ENCODE peak calls at places on chromosomes 7 and 10, in four cellular contexts. O is body of pancreas, D is HCT116, E is adrenal gland. V is an unnamed sample. For H3K4me1, the result is how much of the 10 kb centered on the place peaks cover.

GRCh38 chr10:91312031-91312733 is 91.7 kb downstream of the PCGF5 start:
- DNase-seq in E (no peak), D (no peak), O (no peak), V (no peak)

GRCh38 chr7:116549370-116549769 is 24.5 kb downstream of the CAV1 start:
- DNase-seq in O (no peak), D (no peak), E (no peak), V (no peak)

GRCh38 chr7:69597278-69598076 is 798 bp upstream of the AUTS2 start:
- DNase-seq in E (peak), O (peak), D (no peak), V (peak)

GRCh38 chr7:100373261-100373831 is at the start of gene PILRA:
- DNase-seq in O (no peak), D (no peak), E (no peak), V (no peak)

GRCh38 chr7:1752771-1753562 is 82.9 kb downstream of the ELFN1 start:
- DNase-seq in E (no peak), O (no peak), D (no peak), V (no peak)

GRCh38 chr7:47852330-47853245 is 95.7 kb downstream of the PKD1L1 start:
- DNase-seq in O (no peak), D (no peak), E (no peak), V (peak)

GRCh38 chr7:5695709-5696345 is 85.6 kb downstream of the RNF216 start:
- DNase-seq in O (peak), E (peak), D (no peak), V (no peak)

GRCh38 chr10:119190353-119190752 is 11.7 kb upstream of the PRDX3 start:
- DNase-seq in E (no peak), D (peak), O (peak), V (no peak)

GRCh38 chr7:123472751-123473150 is 61.6 kb downstream of the IQUB start:
- DNase-seq in O (no peak), D (no peak), E (no peak), V (no peak)

GRCh38 chr7:134899729-134900128 is 86.6 kb upstream of the AGBL3 start:
- DNase-seq in E (no peak), O (no peak), D (peak), V (no peak)

GRCh38 chr7:99386584-99387238 is 12.2 kb downstream of the ARPC1B start:
- DNase-seq in O (no peak), D (no peak), E (no peak), V (peak)

GRCh38 chr10:89458760-89459159 is 44.4 kb downstream of the IFIT5 start:
- DNase-seq in E (no peak), D (no peak), O (no peak), V (no peak)

GRCh38 chr7:14521183-14521582 is 381.4 kb downstream of the DGKB start:
- DNase-seq in E (no peak), O (no peak), D (no peak), V (no peak)

GRCh38 chr7:128031901-128032604 is 816 bp upstream of the LRRC4 start:
- DNase-seq in D (no peak), O (no peak), E (peak), V (peak)

GRCh38 chr10:21217107-21217506 is 308.4 kb downstream of the SKIDA1 start:
- DNase-seq in O (no peak), E (no peak), D (no peak), V (no peak)

GRCh38 chr10:116056445-116057293 is 216.3 kb downstream of the GFRA1 start:
- DNase-seq in D (no peak), O (peak), E (no peak), V (no peak)

GRCh38 chr7:141369422-141369821 is 181.8 kb upstream of the AGK start:
- DNase-seq in D (no peak), O (no peak), E (peak), V (no peak)

GRCh38 chr10:86798030-86798429 is 41.6 kb downstream of the BMPR1A start:
- DNase-seq in D (no peak), O (no peak), E (no peak), V (no peak)

GRCh38 chr7:22865607-22865970 is 42.9 kb upstream of the TOMM7 start:
- DNase-seq in D (no peak), E (peak), O (no peak), V (no peak)

GRCh38 chr7:100632951-100633717 is 8.2 kb downstream of the TFR2 start:
- DNase-seq in E (no peak), O (peak), D (no peak), V (peak)

GRCh38 chr7:25858562-25859411 is 293.2 kb upstream of the NFE2L3 start:
- DNase-seq in D (no peak), E (no peak), O (no peak), V (no peak)

GRCh38 chr10:62831346-62831745 is 15.2 kb upstream of the EGR2 start:
- DNase-seq in D (no peak), E (no peak), O (no peak), V (no peak)

GRCh38 chr7:41110186-41110585 is 592.7 kb downstream of the INHBA start:
- DNase-seq in E (no peak), D (no peak), O (no peak), V (no peak)

GRCh38 chr10:43229208-43230061 is 37.4 kb downstream of the RASGEF1A start:
- DNase-seq in D (no peak), O (peak), E (no peak), V (peak)

GRCh38 chr7:64183126-64183742 is 23.8 kb upstream of the ZNF735 start:
- DNase-seq in O (no peak), E (peak), D (no peak), V (peak)

GRCh38 chr10:123550680-123551096 is 115.5 kb upstream of the GPR26 start:
- DNase-seq in E (no peak), D (no peak), O (no peak), V (no peak)

GRCh38 chr10:72124984-72125383 is 36.6 kb upstream of the SPOCK2 start:
- DNase-seq in D (no peak), O (no peak), E (no peak), V (no peak)

GRCh38 chr7:123979876-123980275 is 53.0 kb downstream of the TMEM229A start:
- DNase-seq in O (no peak), E (no peak), D (no peak), V (no peak)

GRCh38 chr7:8742837-8743236 is 309.4 kb downstream of the NXPH1 start:
- DNase-seq in E (no peak), O (no peak), D (no peak), V (no peak)

GRCh38 chr10:122329416-122329815 is 45.1 kb upstream of the PLEKHA1 start:
- DNase-seq in O (no peak), E (no peak), D (no peak), V (no peak)

GRCh38 chr10:1050145-1050544 is 1.2 kb upstream of the IDI1 start:
- DNase-seq in D (no peak), O (no peak), E (no peak), V (peak)

GRCh38 chr7:80940539-80941205 is 21.8 kb upstream of the SEMA3C start:
- DNase-seq in O (no peak), E (no peak), D (no peak), V (no peak)

GRCh38 chr10:10489086-10489485 is 528.6 kb upstream of the CELF2 start:
- DNase-seq in D (no peak), E (no peak), O (no peak), V (no peak)

GRCh38 chr7:71131256-71131752 is 640 bp upstream of the GALNT17 start:
- DNase-seq in O (peak), D (no peak), E (peak), V (peak)

GRCh38 chr7:30352169-30352568 is 67.8 kb downstream of the ZNRF2 start:
- DNase-seq in D (no peak), E (no peak), O (no peak), V (no peak)
- H3K4me1 ChIP-seq in D (under half), E (under half), O (under half), V (under half)

GRCh38 chr7:132575336-132575986 is 809 bp downstream of the PLXNA4 start:
- DNase-seq in O (peak), E (peak), D (no peak), V (peak)
- TF ChIP-seq CTCF in O (no peak), E (no peak), D (no peak), V (peak)

GRCh38 chr7:94145602-94146001 is 141.4 kb upstream of the BET1 start:
- DNase-seq in E (no peak), D (no peak), O (no peak), V (no peak)
- H3K4me3 ChIP-seq in E (no peak), D (no peak), O (no peak), V (no peak)

GRCh38 chr10:131824371-131825149 is 76.2 kb upstream of the PPP2R2D start:
- DNase-seq in O (no peak), E (no peak), D (no peak), V (no peak)

GRCh38 chr10:131821378-131822012 is 79.3 kb upstream of the PPP2R2D start:
- DNase-seq in D (no peak), E (no peak), O (no peak), V (no peak)

GRCh38 chr10:131822694-131823245 is 78.0 kb upstream of the PPP2R2D start:
- DNase-seq in E (no peak), O (no peak), D (no peak), V (no peak)

GRCh38 chr10:131820626-131821025 is 80.2 kb upstream of the PPP2R2D start:
- DNase-seq in O (no peak), D (no peak), E (no peak), V (no peak)

GRCh38 chr10:131822013-131822693 is 78.7 kb upstream of the PPP2R2D start:
- DNase-seq in D (no peak), E (no peak), O (no peak), V (no peak)
- H3K4me1 ChIP-seq in D (under half), E (under half), O (under half), V (under half)

DNA sequence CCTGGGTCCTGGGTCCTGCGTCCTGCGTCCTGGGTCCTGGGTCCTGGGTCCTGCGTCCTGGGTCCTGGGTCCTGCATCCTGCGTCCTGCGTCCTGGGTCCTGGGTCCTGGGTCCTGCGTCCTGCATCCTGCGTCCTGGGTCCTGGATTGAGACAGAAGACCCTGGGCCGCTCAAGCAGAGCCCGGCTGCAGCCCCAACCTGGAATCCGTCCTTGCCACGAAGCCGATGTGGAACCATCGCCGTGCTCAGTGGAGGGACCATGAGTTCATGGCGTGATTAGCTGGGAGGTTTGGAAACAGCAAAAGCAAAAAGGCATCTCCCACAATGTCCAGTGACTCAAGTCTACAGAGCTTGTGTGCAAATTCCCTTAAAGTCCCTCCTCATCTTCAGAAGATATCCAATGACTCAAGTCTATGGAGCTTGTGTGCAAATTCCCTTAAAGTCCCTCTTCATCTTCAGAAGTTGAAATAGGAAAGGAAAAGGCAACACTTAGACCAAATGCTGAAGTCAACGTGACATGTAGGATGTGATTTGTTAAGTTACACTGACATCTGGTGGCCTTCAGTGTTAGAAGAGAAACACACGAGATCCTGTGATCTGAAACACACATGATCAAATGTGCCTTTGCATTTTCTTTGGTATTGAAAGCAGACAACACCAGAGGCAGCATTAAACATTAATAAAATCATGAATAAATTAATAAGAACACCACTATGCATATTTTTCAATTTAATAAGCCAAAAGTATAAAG is 179.9 kb downstream of the PTPRN2 start:
- DNase-seq in D (peak), E (no peak), O (no peak), V (no peak)
- TF ChIP-seq CTCF in D (peak), E (peak), O (peak), V (peak)

GRCh38 chr10:49397036-49397999 is 1.4 kb upstream of the DRGX start:
- DNase-seq in D (no peak), E (peak), O (no peak), V (peak)
- H3K4me3 ChIP-seq in D (no peak), E (no peak), O (no peak), V (peak)

GRCh38 chr10:102795453-102796406 is 41.5 kb downstream of the CYP17A1 start:
- DNase-seq in D (no peak), E (no peak), O (no peak), V (no peak)
- H3K4me1 ChIP-seq in D (under half), E (under half), O (under half), V (under half)

GRCh38 chr7:159013825-159014289 is 130.8 kb downstream of the VIPR2 start:
- DNase-seq in O (no peak), D (no peak), E (no peak), V (no peak)
- TF ChIP-seq CTCF in O (no peak), D (no peak), E (no peak), V (no peak)

GRCh38 chr7:150978136-150978789 is at the start of gene KCNH2:
- DNase-seq in O (no peak), D (no peak), E (no peak), V (peak)
- H3K4me3 ChIP-seq in O (no peak), D (peak), E (peak), V (peak)

V was measured in BE2C.